ENCODE peak calls at places on chromosomes 1 and 21, in ten cellular contexts. R is IMR-90; K is EL; D is NCI-H2081; F is NCI-H1105; O is skeletal muscle cell; Y is HuH-7.5; S is NCI-H1694; V is stimulated activated CD4-positive, alpha-beta T cell treated with anti-CD3 and anti-CD28 coated beads, Interleukin-12 subunit alpha, Interleukin-12 subunit beta, amount 100 ng/mL, for 4 hours; P is Right ventricle myocardium inferior. Z is an unnamed sample.

GRCh38 chr1:221016757-221017156 is 137.5 kb downstream of the HLX start:
- DNase-seq in R (no peak), K (no peak), V (no peak), D (no peak), F (no peak), S (no peak), P (no peak), O (no peak), Y (no peak), Z (no peak)

GRCh38 chr1:206110820-206111219 is 6.4 kb downstream of the AVPR1B start:
- DNase-seq in K (no peak), P (no peak), D (no peak), V (no peak), S (no peak), O (no peak), F (no peak), Y (no peak), R (no peak), Z (no peak)

GRCh38 chr1:184545601-184546000 is 158.8 kb downstream of the C1orf21 start:
- DNase-seq in F (no peak), O (peak; percentile 11), K (peak; percentile 13), P (no peak), V (no peak), R (peak; percentile 52), S (no peak), Y (no peak), D (no peak), Z (no peak)

GRCh38 chr1:109225248-109226077 is 11.7 kb downstream of the SARS1 start:
- DNase-seq in F (no peak), P (no peak), K (no peak), Y (no peak), R (no peak), O (no peak), S (no peak), D (no peak), V (no peak), Z (no peak)

GRCh38 chr1:12185036-12185435 is 18.2 kb downstream of the TNFRSF1B start:
- DNase-seq in V (no peak), P (no peak), Y (no peak), R (no peak), K (no peak), O (no peak), S (no peak), F (no peak), D (no peak), Z (no peak)

GRCh38 chr1:223747838-223748335 is 35.5 kb downstream of the CAPN2 start:
- DNase-seq in D (no peak), O (no peak), R (peak; percentile 50), Y (no peak), V (no peak), F (no peak), K (peak; percentile 44), P (no peak), S (no peak), Z (no peak)

GRCh38 chr1:33656467-33656866 is 184.0 kb downstream of the ZSCAN20 start:
- DNase-seq in R (no peak), Y (no peak), D (no peak), P (no peak), O (no peak), K (no peak), S (no peak), V (no peak), F (no peak), Z (no peak)

GRCh38 chr1:12047120-12047876 is 15.8 kb upstream of the TNFRSF8 start:
- DNase-seq in F (no peak), P (no peak), D (no peak), R (peak; percentile 43), V (peak; percentile 50), Y (no peak), O (no peak), S (no peak), K (no peak), Z (no peak)

GRCh38 chr1:234654002-234654733 is 44.2 kb upstream of the IRF2BP2 start:
- DNase-seq in F (no peak), K (no peak), Y (no peak), S (no peak), R (no peak), O (no peak), P (no peak), D (peak; percentile 32), V (no peak), Z (no peak)

GRCh38 chr1:25912076-25912831 is 6.0 kb upstream of the STMN1 start:
- DNase-seq in K (peak; percentile 86), R (peak; percentile 89), P (no peak), F (no peak), Y (no peak), S (no peak), V (no peak), O (no peak), D (no peak), Z (no peak)

GRCh38 chr1:54577612-54578011 is 29.6 kb downstream of the ACOT11 start:
- DNase-seq in O (peak; percentile 13), K (peak; percentile 31), S (no peak), F (peak; percentile 11), P (peak; percentile 92), R (peak; percentile 68), D (peak; percentile 12), V (no peak), Y (peak; percentile 28), Z (no peak)

GRCh38 chr1:226637147-226637935 is 88.8 kb downstream of the STUM start:
- DNase-seq in Y (peak; percentile 57), V (no peak), F (no peak), P (peak; percentile 71), D (no peak), R (no peak), O (no peak), S (no peak), K (no peak), Z (no peak)

GRCh38 chr1:17540255-17541001 is 930 bp downstream of the ARHGEF10L start:
- DNase-seq in F (peak; percentile 13), O (no peak), R (no peak), D (no peak), P (peak; percentile 79), K (peak; percentile 53), Y (peak; percentile 50), S (peak; percentile 40), V (no peak), Z (no peak)

GRCh38 chr1:68198752-68199151 is 33.6 kb downstream of the WLS start:
- DNase-seq in K (peak; percentile 30), D (no peak), Y (no peak), O (no peak), V (no peak), R (peak; percentile 63), P (no peak), F (no peak), S (no peak), Z (no peak)

GRCh38 chr1:57066980-57067615 is 101.3 kb upstream of the C8B start:
- DNase-seq in S (no peak), Y (no peak), R (no peak), P (no peak), K (no peak), D (no peak), V (no peak), O (no peak), F (no peak), Z (no peak)

GRCh38 chr1:198156745-198157240 is at the start of gene NEK7:
- DNase-seq in P (peak; percentile 91), R (peak; percentile 78), S (peak; percentile 64), V (peak; percentile 61), O (no peak), D (peak; percentile 94), F (peak; percentile 66), Y (peak; percentile 80), K (peak; percentile 91), Z (peak; percentile 64)

GRCh38 chr1:118504231-118504644 is 319.2 kb upstream of the SPAG17 start:
- DNase-seq in P (no peak), V (no peak), K (no peak), Y (no peak), R (no peak), F (no peak), D (no peak), O (no peak), S (no peak), Z (peak; percentile 58)

GRCh38 chr1:46797696-46798470 is 963 bp upstream of the CYP4B1 start:
- DNase-seq in P (no peak), O (no peak), D (no peak), F (no peak), Y (no peak), V (no peak), R (no peak), K (no peak), S (no peak), Z (no peak)

GRCh38 chr1:17630048-17630830 is 90.7 kb downstream of the ARHGEF10L start:
- DNase-seq in R (no peak), V (no peak), D (no peak), F (no peak), P (no peak), K (no peak), Y (no peak), O (no peak), S (no peak), Z (no peak)

GRCh38 chr21:41951876-41952567 is 1.8 kb downstream of the C2CD2 start:
- DNase-seq in F (no peak), R (no peak), V (no peak), S (no peak), K (no peak), P (no peak), O (no peak), D (no peak), Y (no peak), Z (no peak)

GRCh38 chr1:233516732-233517131 is 97.2 kb upstream of the KCNK1 start:
- DNase-seq in Y (no peak), V (no peak), R (no peak), F (no peak), D (no peak), S (no peak), P (no peak), O (no peak), K (no peak), Z (no peak)

GRCh38 chr1:243415663-243416365 is 160.0 kb downstream of the SDCCAG8 start:
- DNase-seq in K (no peak), O (no peak), S (peak; percentile 100), F (no peak), D (peak; percentile 61), R (no peak), V (no peak), Y (no peak), P (no peak), Z (no peak)

GRCh38 chr1:19646366-19646765 is 2.3 kb downstream of the NBL1 start:
- DNase-seq in P (no peak), V (no peak), S (no peak), O (no peak), K (no peak), Y (no peak), D (no peak), F (no peak), R (no peak), Z (no peak)

GRCh38 chr1:155322571-155322952 is 1.9 kb downstream of the RUSC1 start:
- DNase-seq in D (no peak), R (peak; percentile 39), P (no peak), K (peak; percentile 63), F (peak; percentile 10), Y (no peak), V (no peak), O (no peak), S (no peak), Z (peak; percentile 30)

GRCh38 chr1:2103266-2103900 is 53.2 kb downstream of the PRKCZ start:
- DNase-seq in F (no peak), D (no peak), K (no peak), R (no peak), P (peak; percentile 35), O (no peak), S (no peak), V (no peak), Y (no peak), Z (peak; percentile 18)

GRCh38 chr1:89708727-89709375 is 75.9 kb downstream of the LRRC8C start:
- DNase-seq in K (no peak), V (no peak), F (no peak), O (no peak), P (no peak), S (no peak), D (no peak), Y (no peak), R (peak; percentile 28), Z (no peak)

GRCh38 chr1:162328507-162328906 is 48.1 kb downstream of the SPATA46 start:
- DNase-seq in D (peak; percentile 88), P (no peak), K (no peak), O (no peak), S (no peak), Y (no peak), F (peak; percentile 92), R (no peak), V (no peak), Z (no peak)

GRCh38 chr1:53585116-53585515 is 125.9 kb downstream of the DMRTB1 start:
- DNase-seq in F (no peak), O (no peak), V (no peak), Y (no peak), D (no peak), P (no peak), R (peak; percentile 83), K (no peak), S (no peak), Z (no peak)